ENCODE peak calls at places on chromosomes 3 and 15, in ten cellular contexts. E, T, A, C, L, X, M, P, U and H are unnamed samples.

GRCh38 chr3:101850327-101851048 is 1.2 kb downstream of the NFKBIZ start:
- DNase-seq in M (no peak), X (no peak), L (peak), C (no peak), E (no peak), P (peak), A (peak), T (no peak), U (no peak), H (no peak)

GRCh38 chr3:17195192-17195611 is 310.4 kb downstream of the PLCL2 start:
- DNase-seq in A (peak), M (no peak), E (no peak), P (peak), L (peak), C (no peak), U (no peak), X (no peak), T (no peak), H (peak)

GRCh38 chr3:126952261-126952982 is 30.5 kb upstream of the PLXNA1 start:
- DNase-seq in M (no peak), E (peak), X (peak), P (no peak), U (no peak), L (no peak), C (no peak), A (no peak), T (no peak), H (no peak)

GRCh38 chr15:82663186-82663600 is 16.0 kb upstream of the CPEB1 start:
- DNase-seq in X (no peak), U (no peak), M (peak), L (no peak), A (peak), E (peak), P (peak), C (peak), T (no peak), H (peak)

GRCh38 chr3:128480278-128480677 is 12.7 kb downstream of the GATA2 start:
- DNase-seq in L (no peak), A (no peak), P (no peak), M (no peak), X (no peak), T (no peak), C (peak), E (no peak), U (no peak), H (no peak)

GRCh38 chr3:133701435-133702358 is 40.0 kb upstream of the TOPBP1 start:
- DNase-seq in E (no peak), C (no peak), P (peak), U (no peak), L (no peak), X (no peak), M (no peak), A (no peak), T (no peak), H (no peak)

GRCh38 chr3:69823710-69824109 is 84.4 kb downstream of the MITF start:
- DNase-seq in T (no peak), P (no peak), E (no peak), C (no peak), L (no peak), U (no peak), A (no peak), X (no peak), M (no peak), H (no peak)

GRCh38 chr3:134709563-134710312 is 58.9 kb upstream of the KY start:
- DNase-seq in C (no peak), P (no peak), L (no peak), M (no peak), E (no peak), U (no peak), A (no peak), T (peak), X (no peak), H (no peak)

GRCh38 chr3:11739123-11739522 is 95.4 kb upstream of the VGLL4 start:
- DNase-seq in L (no peak), X (no peak), P (no peak), U (no peak), M (no peak), T (no peak), E (no peak), C (no peak), A (no peak), H (no peak)

GRCh38 chr3:188319569-188319968 is 165.6 kb downstream of the LPP start:
- DNase-seq in E (no peak), C (no peak), U (no peak), L (no peak), P (no peak), T (no peak), M (peak), X (no peak), A (no peak), H (no peak)

GRCh38 chr15:62087671-62088360 is 21.0 kb downstream of the C2CD4A start:
- DNase-seq in U (no peak), M (no peak), C (no peak), T (no peak), L (no peak), P (no peak), X (no peak), E (no peak), A (peak), H (no peak)

GRCh38 chr3:64451283-64452012 is 226.2 kb upstream of the PRICKLE2 start:
- DNase-seq in M (no peak), T (no peak), X (no peak), A (no peak), P (no peak), U (no peak), C (no peak), E (no peak), L (no peak), H (no peak)

GRCh38 chr15:63389902-63390301 is 8.3 kb upstream of the CA12 start:
- DNase-seq in T (no peak), L (no peak), E (no peak), P (no peak), X (peak), C (no peak), A (peak), U (peak), M (peak), H (peak)

GRCh38 chr3:19457449-19457848 is 309.1 kb downstream of the KCNH8 start:
- DNase-seq in X (no peak), L (no peak), M (no peak), E (no peak), T (no peak), C (no peak), P (no peak), U (no peak), A (no peak), H (no peak)

GRCh38 chr15:65206750-65207149 is 4.5 kb downstream of the CILP start:
- DNase-seq in M (no peak), P (no peak), U (no peak), E (no peak), L (no peak), T (no peak), X (no peak), C (no peak), A (no peak), H (no peak)

GRCh38 chr3:112364291-112364690 is 31.3 kb downstream of the CD200 start:
- DNase-seq in T (no peak), X (no peak), A (no peak), L (no peak), C (no peak), E (no peak), M (no peak), P (no peak), U (no peak), H (no peak)

GRCh38 chr3:129703913-129704312 is 97.4 kb upstream of the PLXND1 start:
- DNase-seq in T (no peak), U (no peak), A (no peak), M (no peak), P (no peak), E (no peak), X (no peak), C (no peak), L (no peak), H (no peak)

GRCh38 chr3:20041197-20041780 is 1.0 kb downstream of the KAT2B start:
- DNase-seq in A (peak), M (peak), E (peak), P (peak), C (peak), X (peak), T (peak), L (no peak), U (peak), H (peak)

GRCh38 chr15:100005013-100005412 is 271.8 kb upstream of the LYSMD4 start:
- DNase-seq in X (no peak), U (no peak), L (no peak), M (no peak), C (no peak), T (no peak), P (no peak), A (no peak), E (no peak), H (no peak)

GRCh38 chr3:31936661-31937060 is 44.4 kb downstream of the OSBPL10 start:
- DNase-seq in M (no peak), L (no peak), A (no peak), P (no peak), X (no peak), E (no peak), C (no peak), U (no peak), T (no peak), H (no peak)

GRCh38 chr3:47850062-47850802 is 47.3 kb downstream of the DHX30 start:
- DNase-seq in L (no peak), P (peak), T (no peak), C (no peak), E (no peak), A (peak), M (peak), X (no peak), U (no peak), H (no peak)

GRCh38 chr3:9098716-9099675 is 135.7 kb upstream of the RAD18 start:
- DNase-seq in E (peak), T (no peak), C (no peak), M (no peak), U (no peak), L (no peak), X (no peak), A (no peak), P (no peak), H (no peak)

GRCh38 chr15:32987067-32987466 is 207.4 kb downstream of the FMN1 start:
- DNase-seq in X (no peak), C (no peak), A (no peak), M (no peak), U (no peak), L (no peak), E (no peak), T (no peak), P (no peak), H (no peak)

GRCh38 chr15:29067949-29068348 is 182.2 kb downstream of the APBA2 start:
- DNase-seq in X (no peak), M (no peak), T (no peak), E (peak), A (no peak), C (no peak), P (no peak), L (no peak), U (no peak), H (no peak)

DNA sequence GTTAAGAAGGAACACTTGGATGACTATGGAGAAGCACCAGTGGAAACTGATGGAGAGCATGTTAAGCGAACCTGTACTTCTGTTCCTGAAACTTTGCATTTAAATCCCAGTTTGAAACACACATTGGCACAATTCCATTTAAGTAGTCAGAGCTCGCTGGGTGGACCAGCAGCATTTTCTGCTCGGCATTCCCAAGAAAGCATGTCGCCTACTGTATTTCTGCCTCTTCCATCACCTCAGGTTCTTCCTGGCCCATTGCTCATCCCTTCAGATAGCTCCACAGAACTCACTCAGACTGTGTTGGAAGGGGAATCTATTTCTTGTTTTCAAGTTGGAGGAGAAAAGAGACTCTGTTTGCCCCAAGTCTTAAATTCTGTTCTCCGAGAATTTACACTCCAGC is 3.0 kb downstream of the SKIL start:
- DNase-seq in E (no peak), L (no peak), T (no peak), M (no peak), P (no peak), A (no peak), C (no peak), U (no peak), X (no peak), H (no peak)
- TF ChIP-seq POLR2A in E (no peak), L (no peak), T (no peak), M (no peak), P (no peak), A (no peak), C (no peak), U (no peak), X (no peak), H (no peak)

GRCh38 chr3:141486416-141486734 is 452 bp upstream of the RASA2 start:
- DNase-seq in E (no peak), X (no peak), L (no peak), C (no peak), A (peak), P (no peak), M (peak), T (no peak), U (no peak), H (no peak)

GRCh38 chr3:141486735-141487418 is at the start of gene RASA2:
- DNase-seq in E (peak), A (peak), M (peak), X (peak), L (no peak), C (peak), T (peak), P (peak), U (peak), H (peak)

GRCh38 chr3:141485578-141486415 is 1.0 kb upstream of the RASA2 start:
- DNase-seq in A (no peak), L (no peak), X (no peak), P (peak), C (no peak), E (no peak), M (peak), T (no peak), U (peak), H (no peak)

GRCh38 chr3:141489184-141489583 is 2.4 kb downstream of the RASA2 start:
- DNase-seq in M (no peak), C (no peak), T (no peak), L (no peak), U (no peak), E (no peak), X (no peak), P (no peak), A (no peak), H (no peak)

GRCh38 chr3:141487419-141488345 is 855 bp downstream of the RASA2 start:
- DNase-seq in U (peak), T (peak), X (peak), C (peak), P (peak), L (peak), A (peak), M (peak), E (peak), H (peak)
- TF ChIP-seq POLR2A in U (peak), T (no peak), X (peak), C (peak), P (peak), L (peak), A (peak), M (peak), E (no peak), H (peak)

GRCh38 chr3:107112356-107112755 is 264.9 kb upstream of the CCDC54 start:
- DNase-seq in M (no peak), U (no peak), E (no peak), X (no peak), P (no peak), L (no peak), A (no peak), C (no peak), T (no peak), H (no peak)

GRCh38 chr3:107116251-107116650 is 261.0 kb upstream of the CCDC54 start:
- DNase-seq in P (no peak), E (no peak), A (no peak), X (no peak), T (no peak), M (no peak), C (no peak), L (no peak), U (no peak), H (no peak)

GRCh38 chr3:107117156-107117555 is 260.1 kb upstream of the CCDC54 start:
- DNase-seq in E (no peak), X (no peak), U (no peak), M (no peak), L (no peak), A (no peak), T (no peak), P (no peak), C (no peak), H (no peak)

DNA sequence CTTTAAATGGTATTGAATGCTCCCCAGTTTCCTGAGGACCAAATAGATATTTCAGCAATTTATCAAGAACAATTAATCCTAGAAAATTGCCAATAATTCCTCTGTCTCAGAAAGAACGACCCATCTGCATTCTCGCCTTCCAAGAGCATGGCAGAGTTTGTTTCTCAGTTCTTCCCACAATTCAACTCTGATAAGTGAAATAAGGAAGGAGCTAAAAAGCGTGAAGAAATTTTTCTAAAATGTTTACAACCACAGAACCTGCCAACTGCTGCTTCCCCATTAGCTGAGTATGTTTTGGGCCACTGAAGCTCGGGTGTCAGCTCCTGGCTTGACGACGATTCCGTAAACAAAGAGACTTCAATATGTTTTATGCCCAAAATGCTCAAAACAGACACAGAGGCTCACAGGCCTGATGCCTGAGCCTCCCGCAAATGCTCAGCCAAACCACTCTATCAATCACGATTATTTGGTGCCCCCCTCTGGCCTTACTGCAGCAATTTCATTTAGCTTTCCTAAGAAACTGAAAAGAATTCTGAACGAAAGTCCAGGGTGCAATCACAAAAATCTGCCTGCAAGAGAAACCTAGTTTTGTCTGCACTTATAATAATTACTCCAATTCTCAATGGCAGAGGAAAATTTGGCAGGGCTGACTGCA is 259.2 kb upstream of the CCDC54 start:
- DNase-seq in E (no peak), P (peak), T (peak), M (peak), X (no peak), C (peak), L (no peak), U (no peak), A (peak), H (no peak)
- TF ChIP-seq POLR2A in E (no peak), P (no peak), T (no peak), M (no peak), X (no peak), C (no peak), L (no peak), U (no peak), A (no peak), H (no peak)

DNA sequence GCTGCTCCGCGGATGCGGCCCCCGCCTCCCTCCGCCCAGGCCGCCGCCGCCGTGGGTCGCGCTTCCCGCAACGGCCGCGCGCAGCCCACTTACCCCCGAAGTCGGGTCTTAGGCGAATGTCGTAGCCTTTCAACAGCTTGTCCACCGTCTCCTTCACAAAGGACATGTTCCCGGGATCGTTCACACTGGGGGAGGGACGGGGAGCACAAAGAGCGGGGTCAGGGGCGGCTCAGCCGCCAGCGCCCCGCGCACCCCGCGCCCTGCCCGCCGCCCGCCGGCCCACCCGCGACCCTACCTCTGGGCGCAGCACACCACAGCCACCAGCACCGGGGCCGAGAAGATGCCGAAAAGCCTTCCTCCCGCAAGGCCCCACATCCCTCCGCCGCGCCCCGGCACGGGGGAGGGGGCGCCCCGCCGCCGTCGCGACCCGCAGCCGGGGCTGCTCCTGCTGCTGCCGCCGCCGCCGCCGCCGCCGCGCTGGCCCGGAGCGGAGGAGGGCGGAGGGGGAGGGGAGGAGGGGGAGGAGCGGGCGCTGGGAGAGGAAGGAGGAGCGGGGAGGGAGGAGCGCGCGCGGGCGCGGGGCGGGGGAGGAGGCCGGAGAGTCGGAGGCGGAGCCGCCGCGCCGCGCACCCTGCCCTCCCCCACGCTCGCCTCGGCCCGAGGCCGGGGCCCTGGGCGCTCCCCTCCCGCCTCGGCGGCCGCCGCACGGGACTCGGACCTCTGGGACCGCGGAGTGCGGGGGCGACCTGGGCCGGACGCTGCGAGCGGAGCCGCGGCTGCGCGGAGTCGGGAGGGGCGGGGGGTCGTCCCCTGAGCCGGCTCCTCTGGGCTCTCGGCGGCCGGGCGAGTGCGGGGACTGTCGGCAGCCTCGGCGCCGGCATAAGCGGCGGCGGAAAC is at the start of gene GABRB3:
- DNase-seq in C (peak), L (no peak), M (no peak), X (no peak), T (peak), P (no peak), U (no peak), E (no peak), A (peak), H (no peak)
- TF ChIP-seq POLR2A in C (no peak), L (no peak), M (no peak), X (no peak), T (no peak), P (no peak), U (no peak), E (no peak), A (no peak), H (no peak)

DNA sequence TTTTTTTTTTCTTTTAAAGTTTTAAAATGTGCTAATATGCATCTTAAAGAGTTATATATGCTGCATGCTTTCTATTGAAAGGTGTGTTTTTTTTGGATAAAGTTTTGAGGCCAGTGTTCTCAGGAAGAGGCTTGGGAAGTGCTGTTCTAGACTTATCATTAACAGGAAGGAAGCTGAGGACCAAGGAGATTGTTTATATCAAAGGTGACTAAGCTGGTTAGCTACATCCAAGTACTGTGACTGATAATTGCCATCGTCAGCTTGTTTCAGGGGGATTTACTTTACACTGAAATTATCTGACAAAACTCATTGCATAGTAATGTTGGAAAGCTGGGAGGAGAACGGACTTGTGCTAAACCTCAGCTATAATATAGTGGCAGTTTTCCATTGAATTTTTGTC is 36.3 kb upstream of the UTS2B start:
- DNase-seq in T (no peak), U (no peak), L (no peak), A (no peak), X (no peak), P (no peak), C (no peak), M (no peak), E (no peak), H (no peak)
- TF ChIP-seq POLR2A in T (no peak), U (no peak), L (no peak), A (no peak), X (no peak), P (no peak), C (no peak), M (no peak), E (no peak), H (no peak)

DNA sequence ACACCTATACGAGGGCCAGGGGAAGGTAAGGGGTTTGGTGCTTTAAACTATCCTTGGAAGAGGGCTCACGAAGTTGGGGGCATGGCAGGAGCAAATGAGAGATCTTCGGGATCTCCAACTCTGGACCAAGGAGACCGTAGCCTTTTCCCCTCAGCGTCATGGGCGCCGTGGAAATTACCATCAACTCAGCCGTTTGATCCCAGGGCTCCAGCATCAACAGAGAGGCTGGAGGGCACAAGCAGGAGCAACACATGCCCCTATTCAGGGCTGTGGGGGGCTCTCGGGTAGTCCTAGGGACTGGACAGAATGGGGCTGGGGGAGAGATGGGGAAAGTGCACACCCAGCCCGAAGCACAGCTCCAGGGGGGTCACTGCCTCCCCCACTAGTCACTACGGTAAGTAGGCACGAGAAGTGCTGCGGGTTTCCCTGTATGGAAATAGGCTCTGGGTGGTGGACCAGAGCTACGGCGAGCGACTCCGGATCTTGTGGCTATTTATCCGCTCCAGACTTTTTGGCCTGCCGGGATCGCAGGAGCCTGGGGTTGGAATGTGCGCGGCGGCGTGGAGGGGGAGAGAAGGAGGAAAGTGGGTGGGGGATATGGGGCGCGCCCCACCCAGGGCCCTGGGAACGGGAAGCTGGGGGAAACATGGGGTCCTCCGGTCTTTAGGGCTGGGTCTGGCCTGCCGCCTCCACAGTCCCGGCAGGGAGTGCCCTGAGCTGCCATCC is 539 bp upstream of the LAMB2 start:
- DNase-seq in P (peak), C (peak), E (peak), T (peak), X (peak), L (no peak), M (peak), U (peak), A (peak), H (peak)
- TF ChIP-seq POLR2A in P (no peak), C (peak), E (no peak), T (no peak), X (no peak), L (no peak), M (peak), U (no peak), A (peak), H (no peak)